ENCODE peak calls at places on chromosomes 1 and 21, in eight cellular contexts. G is BJ, S is colonic mucosa, J is Caco-2, C is fibroblast of mammary gland, X is fibroblast of villous mesenchyme, K is lower lobe of right lung, F is osteocyte. P is an unnamed sample.

GRCh38 chr1:65167544-65167943 is 19.5 kb downstream of the AK4 start:
- DNase-seq in G (no peak), S (no peak), J (no peak), C (no peak), X (no peak), K (no peak), F (no peak), P (no peak)

GRCh38 chr1:169497317-169497716 is 11.6 kb upstream of the SLC19A2 start:
- DNase-seq in G (no peak), S (no peak), J (peak), C (no peak), X (no peak), K (no peak), F (no peak), P (no peak)

GRCh38 chr1:22776051-22776611 is 65.5 kb downstream of the EPHB2 start:
- DNase-seq in G (no peak), S (no peak), J (no peak), C (no peak), X (no peak), K (no peak), F (no peak), P (no peak)

GRCh38 chr1:170239445-170239844 is 93.7 kb downstream of the NTMT2 start:
- DNase-seq in G (no peak), S (no peak), J (no peak), C (peak), X (no peak), K (no peak), F (no peak), P (no peak)

GRCh38 chr1:221987860-221988520 is 246.1 kb upstream of the DUSP10 start:
- DNase-seq in G (no peak), S (no peak), J (no peak), C (peak), X (peak), K (no peak), F (no peak), P (no peak)

GRCh38 chr21:42456457-42456856 is 39.6 kb downstream of the RSPH1 start:
- DNase-seq in G (no peak), S (no peak), J (no peak), C (no peak), X (no peak), K (no peak), F (no peak), P (no peak)

GRCh38 chr1:1601564-1602320 is 1.8 kb upstream of the FNDC10 start:
- DNase-seq in G (no peak), S (no peak), J (no peak), C (no peak), X (no peak), K (no peak), F (no peak), P (no peak)

GRCh38 chr1:50332941-50333594 is 90.2 kb downstream of the DMRTA2 start:
- DNase-seq in G (no peak), S (peak), J (peak), C (peak), X (peak), K (peak), F (no peak), P (peak)

GRCh38 chr1:54047384-54048315 is 5.4 kb downstream of the TMEM59 start:
- DNase-seq in G (no peak), S (no peak), J (no peak), C (no peak), X (peak), K (no peak), F (no peak), P (no peak)

GRCh38 chr21:35352066-35352770 is 303.1 kb upstream of the RUNX1 start:
- DNase-seq in G (no peak), S (no peak), J (no peak), C (peak), X (peak), K (no peak), F (no peak), P (no peak)

GRCh38 chr21:45972716-45973474 is 8.7 kb upstream of the COL6A1 start:
- DNase-seq in G (no peak), S (no peak), J (no peak), C (peak), X (peak), K (peak), F (no peak), P (no peak)

GRCh38 chr1:155008015-155008941 is 5.7 kb downstream of the ZBTB7B start:
- DNase-seq in G (no peak), S (peak), J (no peak), C (no peak), X (no peak), K (no peak), F (no peak), P (no peak)

GRCh38 chr1:14255711-14256110 is 342.8 kb upstream of the KAZN start:
- DNase-seq in G (no peak), S (no peak), J (no peak), C (peak), X (no peak), K (no peak), F (no peak), P (no peak)

GRCh38 chr21:31371715-31372114 is 27.7 kb upstream of the TIAM1 start:
- DNase-seq in G (no peak), S (no peak), J (no peak), C (no peak), X (no peak), K (no peak), F (no peak), P (no peak)

GRCh38 chr21:15199414-15199813 is 134.6 kb upstream of the NRIP1 start:
- DNase-seq in G (no peak), S (no peak), J (no peak), C (no peak), X (no peak), K (no peak), F (no peak), P (no peak)

GRCh38 chr21:7947422-7947821 is 2574.0 kb upstream of the TPTE start:
- DNase-seq in G (no peak), S (no peak), J (no peak), C (no peak), X (no peak), K (no peak), F (no peak), P (no peak)

GRCh38 chr1:234893725-234894630 is 234.7 kb downstream of the TOMM20 start:
- DNase-seq in G (no peak), S (no peak), J (no peak), C (peak), X (no peak), K (no peak), F (no peak), P (no peak)

GRCh38 chr1:33008051-33008914 is 28.4 kb downstream of the AK2 start:
- DNase-seq in G (no peak), S (no peak), J (peak), C (no peak), X (peak), K (peak), F (no peak), P (no peak)

GRCh38 chr1:104856518-104856917 is 1106.8 kb downstream of the AMY1C start:
- DNase-seq in G (no peak), S (no peak), J (no peak), C (no peak), X (no peak), K (no peak), F (no peak), P (no peak)

GRCh38 chr1:20430355-20431290 is 55.4 kb downstream of the CAMK2N1 start:
- DNase-seq in G (no peak), S (peak), J (peak), C (peak), X (peak), K (no peak), F (no peak), P (no peak)

GRCh38 chr1:59765036-59765730 is 49.6 kb upstream of the HOOK1 start:
- DNase-seq in G (no peak), S (no peak), J (no peak), C (no peak), X (no peak), K (no peak), F (no peak), P (no peak)

GRCh38 chr1:30908446-30908885 is at the start of gene SDC3:
- DNase-seq in G (no peak), S (no peak), J (peak), C (no peak), X (peak), K (no peak), F (no peak), P (no peak)

GRCh38 chr1:16187748-16188401 is 24.6 kb downstream of the ARHGEF19 start:
- DNase-seq in G (no peak), S (peak), J (peak), C (peak), X (peak), K (peak), F (peak), P (peak)

GRCh38 chr1:19311503-19311930 is 427 bp downstream of the AKR7A2 start:
- DNase-seq in G (no peak), S (peak), J (no peak), C (no peak), X (no peak), K (no peak), F (no peak), P (peak)

GRCh38 chr1:220879090-220879508 is at the start of gene HLX:
- DNase-seq in G (peak), S (peak), J (peak), C (peak), X (peak), K (peak), F (no peak), P (no peak)

GRCh38 chr21:25582164-25582563 is 25.1 kb downstream of the MRPL39 start:
- DNase-seq in G (no peak), S (no peak), J (no peak), C (no peak), X (no peak), K (no peak), F (no peak), P (no peak)

GRCh38 chr1:10339815-10340214 is 59.0 kb upstream of the PGD start:
- DNase-seq in G (no peak), S (peak), J (peak), C (peak), X (peak), K (no peak), F (no peak), P (no peak)

GRCh38 chr1:180270767-180271639 is 40.9 kb downstream of the LHX4 start:
- DNase-seq in G (no peak), S (peak), J (no peak), C (peak), X (peak), K (no peak), F (peak), P (no peak)

GRCh38 chr1:167640051-167640450 is 10.0 kb downstream of the RCSD1 start:
- DNase-seq in G (no peak), S (no peak), J (no peak), C (no peak), X (no peak), K (no peak), F (no peak), P (no peak)

GRCh38 chr1:29062157-29062942 is 61.4 kb downstream of the TMEM200B start:
- DNase-seq in G (no peak), S (no peak), J (no peak), C (no peak), X (no peak), K (no peak), F (no peak), P (no peak)

GRCh38 chr1:80457409-80457808 is 1343.3 kb upstream of the ADGRL2 start:
- DNase-seq in G (no peak), S (no peak), J (no peak), C (no peak), X (no peak), K (no peak), F (no peak), P (no peak)

GRCh38 chr1:84774674-84775548 is 84.7 kb upstream of the SSX2IP start:
- DNase-seq in G (no peak), S (no peak), J (no peak), C (no peak), X (no peak), K (no peak), F (no peak), P (no peak)
- TF ChIP-seq CTCF in G (no peak), S (no peak), J (no peak), C (no peak), X (no peak), K (no peak), F (no peak), P (no peak)

DNA sequence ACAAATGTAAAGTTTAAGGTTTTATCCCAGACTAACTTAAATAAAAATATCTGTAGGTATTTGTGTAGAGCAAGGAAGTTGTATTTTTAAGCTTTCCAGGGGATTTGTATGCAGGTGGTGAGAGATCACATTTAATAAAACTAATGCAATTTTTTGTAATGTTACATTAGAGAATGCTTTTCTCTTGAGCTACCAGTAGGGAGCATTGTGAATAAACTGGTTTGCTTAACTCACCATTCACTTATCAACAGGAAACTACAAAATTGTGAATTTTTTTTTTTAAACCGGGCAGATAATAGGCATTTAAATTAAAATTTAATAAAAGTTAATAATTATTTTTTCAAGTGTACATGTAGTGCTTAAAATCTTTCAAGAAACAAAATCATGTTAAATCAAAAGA is 78.6 kb downstream of the IVNS1ABP start:
- DNase-seq in G (no peak), S (no peak), J (no peak), C (peak), X (peak), K (no peak), F (no peak), P (no peak)
- TF ChIP-seq CTCF in G (peak), S (peak), J (no peak), C (peak), X (peak), K (peak), F (peak), P (peak)

GRCh38 chr1:212118872-212119260 is 83.3 kb downstream of the DTL start:
- DNase-seq in G (no peak), S (no peak), J (no peak), C (no peak), X (no peak), K (no peak), F (no peak), P (no peak)

GRCh38 chr1:212121772-212122171 is 86.2 kb downstream of the DTL start:
- DNase-seq in G (no peak), S (no peak), J (no peak), C (no peak), X (peak), K (no peak), F (no peak), P (no peak)

GRCh38 chr1:212118167-212118871 is 82.8 kb downstream of the DTL start:
- DNase-seq in G (no peak), S (no peak), J (no peak), C (no peak), X (no peak), K (no peak), F (no peak), P (no peak)

GRCh38 chr1:212119863-212120262 is 84.3 kb downstream of the DTL start:
- DNase-seq in G (no peak), S (no peak), J (no peak), C (no peak), X (no peak), K (no peak), F (no peak), P (no peak)

DNA sequence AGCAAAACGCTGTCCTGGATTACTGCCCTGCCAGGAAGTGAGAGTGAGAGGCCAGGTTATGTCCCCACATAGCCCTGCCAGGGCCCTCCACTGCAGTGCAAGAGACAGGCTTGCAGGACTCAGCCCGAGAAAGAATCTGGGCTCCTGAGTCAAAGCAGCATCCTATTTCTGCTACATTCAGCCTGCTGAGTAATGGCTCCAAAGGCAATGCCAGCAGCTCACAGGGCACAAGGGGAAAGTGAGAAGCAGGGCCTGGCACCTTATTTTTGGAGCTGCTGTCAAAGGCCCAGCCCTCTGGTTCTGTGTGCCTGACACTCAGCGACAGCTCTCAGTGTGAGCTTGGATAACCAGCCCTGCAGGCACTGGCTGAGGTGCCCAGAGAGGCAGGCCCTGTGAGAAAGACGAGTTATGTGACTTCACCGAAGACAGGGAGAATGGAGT is 83.9 kb downstream of the DTL start:
- DNase-seq in G (no peak), S (no peak), J (no peak), C (no peak), X (no peak), K (no peak), F (no peak), P (no peak)
- TF ChIP-seq CTCF in G (no peak), S (no peak), J (no peak), C (no peak), X (no peak), K (no peak), F (no peak), P (no peak)

GRCh38 chr1:105909811-105910210 is 1146.7 kb upstream of the PRMT6 start:
- DNase-seq in G (no peak), S (no peak), J (no peak), C (no peak), X (no peak), K (no peak), F (no peak), P (no peak)
- TF ChIP-seq CTCF in G (no peak), S (no peak), J (no peak), C (no peak), X (no peak), K (no peak), F (no peak), P (no peak)

GRCh38 chr1:236304682-236305081 is 22.9 kb upstream of the ERO1B start:
- DNase-seq in G (no peak), S (no peak), J (no peak), C (no peak), X (no peak), K (no peak), F (no peak), P (no peak)

GRCh38 chr1:236303675-236304074 is 21.9 kb upstream of the ERO1B start:
- DNase-seq in G (no peak), S (no peak), J (no peak), C (no peak), X (no peak), K (no peak), F (no peak), P (no peak)

GRCh38 chr1:236308827-236309226 is 27.1 kb upstream of the ERO1B start:
- DNase-seq in G (no peak), S (no peak), J (no peak), C (no peak), X (no peak), K (no peak), F (no peak), P (no peak)

GRCh38 chr1:236311040-236311439 is 29.3 kb upstream of the ERO1B start:
- DNase-seq in G (no peak), S (no peak), J (peak), C (no peak), X (no peak), K (no peak), F (no peak), P (no peak)

GRCh38 chr1:236307437-236307836 is 25.7 kb upstream of the ERO1B start:
- DNase-seq in G (no peak), S (no peak), J (no peak), C (no peak), X (no peak), K (no peak), F (no peak), P (no peak)
- TF ChIP-seq CTCF in G (no peak), S (no peak), J (no peak), C (no peak), X (no peak), K (no peak), F (no peak), P (no peak)